ENCODE peak calls at places on chromosomes 12 and 14, in five cellular contexts. One of them, this sample, is unnamed.

GRCh38 chr12:131452444-131452860 is 258.4 kb upstream of the SFSWAP start:
- DNase-seq in ovary: no peak
- DNase-seq in endodermal cell: peak
- DNase-seq in right atrium auricular region: no peak
- DNase-seq in A549: peak
- DNase-seq in this sample: no peak

GRCh38 chr14:34711808-34712712 is 2.3 kb downstream of the CFL2 start:
- DNase-seq in ovary: no peak
- DNase-seq in endodermal cell: no peak
- DNase-seq in right atrium auricular region: no peak
- DNase-seq in A549: no peak
- DNase-seq in this sample: no peak

GRCh38 chr12:101793401-101793800 is 37.4 kb downstream of the GNPTAB start:
- DNase-seq in ovary: no peak
- DNase-seq in endodermal cell: no peak
- DNase-seq in right atrium auricular region: no peak
- DNase-seq in A549: no peak
- DNase-seq in this sample: no peak

GRCh38 chr14:64812412-64812811 is 67.3 kb downstream of the SPTB start:
- DNase-seq in ovary: no peak
- DNase-seq in endodermal cell: peak
- DNase-seq in right atrium auricular region: no peak
- DNase-seq in A549: no peak
- DNase-seq in this sample: no peak

GRCh38 chr12:122021822-122022392 is at the start of gene BCL7A:
- DNase-seq in ovary: peak
- DNase-seq in endodermal cell: peak
- DNase-seq in right atrium auricular region: peak
- DNase-seq in A549: peak
- DNase-seq in this sample: no peak

GRCh38 chr14:92988786-92989755 is 66.1 kb downstream of the CHGA start:
- DNase-seq in ovary: no peak
- DNase-seq in endodermal cell: no peak
- DNase-seq in right atrium auricular region: no peak
- DNase-seq in A549: no peak
- DNase-seq in this sample: no peak

GRCh38 chr12:55681142-55682077 is 26.3 kb downstream of the ITGA7 start:
- DNase-seq in ovary: no peak
- DNase-seq in endodermal cell: peak
- DNase-seq in right atrium auricular region: peak
- DNase-seq in A549: peak
- DNase-seq in this sample: peak

GRCh38 chr12:28100717-28101116 is 89.5 kb upstream of the CCDC91 start:
- DNase-seq in ovary: no peak
- DNase-seq in endodermal cell: no peak
- DNase-seq in right atrium auricular region: no peak
- DNase-seq in A549: no peak
- DNase-seq in this sample: no peak

GRCh38 chr12:132142679-132143327 is 1.3 kb downstream of the DDX51 start:
- DNase-seq in ovary: no peak
- DNase-seq in endodermal cell: peak
- DNase-seq in right atrium auricular region: no peak
- DNase-seq in A549: no peak
- DNase-seq in this sample: no peak

GRCh38 chr12:28415755-28416154 is 225.5 kb downstream of the CCDC91 start:
- DNase-seq in ovary: no peak
- DNase-seq in endodermal cell: no peak
- DNase-seq in right atrium auricular region: no peak
- DNase-seq in A549: peak
- DNase-seq in this sample: no peak

GRCh38 chr14:36313898-36314297 is 6.5 kb downstream of the MBIP start:
- DNase-seq in ovary: no peak
- DNase-seq in endodermal cell: no peak
- DNase-seq in right atrium auricular region: no peak
- DNase-seq in A549: peak
- DNase-seq in this sample: no peak

GRCh38 chr12:53752651-53753050 is 872 bp upstream of the CISTR start:
- DNase-seq in ovary: no peak
- DNase-seq in endodermal cell: no peak
- DNase-seq in right atrium auricular region: no peak
- DNase-seq in A549: no peak
- DNase-seq in this sample: no peak

GRCh38 chr14:105974902-105975301 is 448.5 kb downstream of the TMEM121 start:
- DNase-seq in ovary: no peak
- DNase-seq in endodermal cell: no peak
- DNase-seq in right atrium auricular region: no peak
- DNase-seq in A549: peak
- DNase-seq in this sample: no peak

GRCh38 chr14:85534914-85535313 is 5.0 kb downstream of the FLRT2 start:
- DNase-seq in ovary: no peak
- DNase-seq in endodermal cell: peak
- DNase-seq in right atrium auricular region: no peak
- DNase-seq in A549: no peak
- DNase-seq in this sample: no peak

GRCh38 chr14:81269100-81269978 is 48.6 kb upstream of the GTF2A1 start:
- DNase-seq in ovary: no peak
- DNase-seq in endodermal cell: peak
- DNase-seq in right atrium auricular region: no peak
- DNase-seq in A549: peak
- DNase-seq in this sample: no peak

GRCh38 chr14:64337901-64338615 is 43.9 kb upstream of the ESR2 start:
- DNase-seq in ovary: peak
- DNase-seq in endodermal cell: peak
- DNase-seq in right atrium auricular region: peak
- DNase-seq in A549: peak
- DNase-seq in this sample: no peak

GRCh38 chr12:26632746-26633145 is 200.2 kb downstream of the ITPR2 start:
- DNase-seq in ovary: no peak
- DNase-seq in endodermal cell: no peak
- DNase-seq in right atrium auricular region: no peak
- DNase-seq in A549: no peak
- DNase-seq in this sample: no peak

GRCh38 chr14:32083315-32083624 is 6.2 kb downstream of the ARHGAP5 start:
- DNase-seq in ovary: no peak
- DNase-seq in endodermal cell: no peak
- DNase-seq in right atrium auricular region: no peak
- DNase-seq in A549: no peak
- DNase-seq in this sample: no peak
- H3K4me3 ChIP-seq in ovary: no peak
- H3K4me3 ChIP-seq in endodermal cell: peak
- H3K4me3 ChIP-seq in right atrium auricular region: no peak
- H3K4me3 ChIP-seq in A549: no peak
- H3K4me3 ChIP-seq in this sample: no peak

DNA sequence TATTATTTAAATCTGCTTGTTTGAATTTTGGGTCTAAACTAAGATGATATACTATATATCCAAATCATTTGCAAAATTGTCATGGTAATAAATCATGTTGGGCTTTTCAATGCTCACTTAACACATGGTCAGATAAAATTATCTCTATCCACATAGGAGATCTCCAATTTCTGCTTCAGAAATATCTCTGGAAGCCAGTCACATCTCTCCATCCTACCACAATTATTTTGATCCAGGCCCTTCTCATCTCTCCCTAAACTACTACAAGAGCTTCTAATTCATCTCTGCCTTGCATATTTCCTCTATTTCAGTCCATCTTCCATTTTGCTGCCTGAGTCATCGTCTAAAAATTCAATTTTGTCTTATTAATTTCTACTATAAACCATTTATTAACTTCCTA is 3.8 kb downstream of the DCN start:
- DNase-seq in ovary: no peak
- DNase-seq in endodermal cell: no peak
- DNase-seq in right atrium auricular region: no peak
- DNase-seq in A549: no peak
- DNase-seq in this sample: no peak
- H3K4me3 ChIP-seq in ovary: peak
- H3K4me3 ChIP-seq in endodermal cell: no peak
- H3K4me3 ChIP-seq in right atrium auricular region: peak
- H3K4me3 ChIP-seq in A549: no peak
- H3K4me3 ChIP-seq in this sample: peak

DNA sequence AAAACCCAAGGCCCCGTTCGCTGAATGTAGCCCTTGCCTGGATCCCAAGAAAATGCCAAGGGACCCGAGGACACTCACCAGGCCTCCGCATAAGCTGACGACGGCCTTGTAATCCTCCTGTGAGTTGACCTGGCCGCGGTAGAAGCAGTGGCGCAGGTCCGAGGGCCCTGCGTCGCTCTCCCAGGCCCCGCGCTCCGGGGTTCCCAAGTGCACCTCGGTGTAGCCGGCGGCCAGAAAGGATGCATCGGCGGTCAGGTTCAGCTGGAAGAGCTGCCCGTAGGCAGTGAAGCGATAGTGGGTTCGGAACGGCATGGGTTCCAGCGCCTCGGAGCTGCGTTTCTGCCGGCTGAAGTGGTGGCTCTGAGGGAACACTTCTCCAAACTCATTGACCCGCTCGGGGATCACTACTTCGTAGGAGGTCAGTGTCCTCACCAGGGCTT is 1.2 kb downstream of the ADAMTS20 start:
- DNase-seq in ovary: no peak
- DNase-seq in endodermal cell: peak
- DNase-seq in right atrium auricular region: no peak
- DNase-seq in A549: no peak
- DNase-seq in this sample: no peak
- H3K4me3 ChIP-seq in ovary: no peak
- H3K4me3 ChIP-seq in endodermal cell: peak
- H3K4me3 ChIP-seq in right atrium auricular region: no peak
- H3K4me3 ChIP-seq in A549: no peak
- H3K4me3 ChIP-seq in this sample: no peak

DNA sequence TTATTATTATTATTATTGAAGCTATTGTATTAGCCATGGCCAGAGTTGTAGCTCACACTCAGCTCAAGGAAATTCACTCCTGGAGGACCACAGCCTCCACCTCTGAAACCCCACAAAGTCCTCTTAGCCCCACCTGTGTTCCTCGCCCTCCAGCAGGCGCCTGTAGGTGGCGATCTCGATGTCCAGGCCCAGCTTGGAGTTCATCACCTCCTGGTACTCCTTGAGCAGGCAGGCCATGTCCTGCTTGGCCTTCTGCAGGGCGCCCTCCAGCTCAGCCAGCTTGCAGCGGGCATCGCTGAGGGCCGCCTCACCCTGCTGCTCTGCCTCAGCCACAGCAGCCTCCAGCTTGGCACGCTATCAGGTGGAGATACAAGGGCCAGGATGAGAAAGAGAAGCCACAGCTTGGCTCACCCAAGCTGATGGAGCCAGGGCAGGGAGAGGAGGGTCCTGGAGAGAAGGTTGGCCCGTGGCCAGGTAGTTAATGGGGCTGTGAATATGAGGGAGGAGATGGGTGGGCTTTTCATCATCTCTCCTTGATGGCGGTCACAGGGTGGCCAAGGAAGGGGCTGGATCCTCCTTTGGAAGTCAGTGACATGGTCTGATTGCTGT is 5.1 kb downstream of the KRT85 start:
- DNase-seq in ovary: no peak
- DNase-seq in endodermal cell: peak
- DNase-seq in right atrium auricular region: no peak
- DNase-seq in A549: peak
- DNase-seq in this sample: no peak
- H3K4me3 ChIP-seq in ovary: no peak
- H3K4me3 ChIP-seq in endodermal cell: no peak
- H3K4me3 ChIP-seq in right atrium auricular region: no peak
- H3K4me3 ChIP-seq in A549: no peak
- H3K4me3 ChIP-seq in this sample: no peak

DNA sequence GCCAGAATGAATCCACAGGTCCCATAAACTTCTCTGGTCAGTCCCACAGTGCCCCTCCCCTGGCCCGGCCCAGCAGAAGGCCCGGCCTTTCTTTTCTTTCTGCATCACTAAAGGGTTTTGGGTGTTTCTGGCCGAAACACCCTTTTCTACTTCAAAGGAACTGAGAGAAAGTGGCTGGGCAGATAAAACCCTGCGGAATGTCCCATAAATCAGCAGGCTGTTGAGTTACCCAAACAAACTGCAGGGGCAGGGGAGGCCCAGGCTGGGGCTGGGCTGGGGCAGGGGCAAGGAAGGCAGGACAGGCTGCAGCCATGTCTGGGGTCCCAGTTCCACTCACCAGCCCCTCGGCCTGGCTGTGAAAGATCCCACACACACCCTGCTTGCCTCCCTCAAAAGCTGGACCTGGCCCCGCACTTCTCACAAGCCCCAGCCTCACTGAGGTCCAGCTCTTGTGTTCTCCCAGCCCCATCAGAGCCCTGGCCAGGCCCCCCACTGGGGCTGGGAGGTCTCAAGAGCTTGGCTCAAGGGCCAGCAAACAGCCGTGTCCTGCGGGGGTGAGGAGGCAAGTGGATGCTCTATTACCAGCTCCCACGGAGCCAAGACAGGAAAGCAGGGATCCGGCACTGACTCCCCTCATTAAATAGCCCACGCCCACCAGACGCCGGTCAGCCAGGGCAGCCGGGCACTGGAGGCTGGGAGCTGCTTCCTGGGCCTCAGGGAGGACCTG is 41.9 kb downstream of the CCNK start:
- DNase-seq in ovary: no peak
- DNase-seq in endodermal cell: peak
- DNase-seq in right atrium auricular region: no peak
- DNase-seq in A549: no peak
- DNase-seq in this sample: no peak
- H3K4me3 ChIP-seq in ovary: no peak
- H3K4me3 ChIP-seq in endodermal cell: no peak
- H3K4me3 ChIP-seq in right atrium auricular region: no peak
- H3K4me3 ChIP-seq in A549: peak
- H3K4me3 ChIP-seq in this sample: no peak

DNA sequence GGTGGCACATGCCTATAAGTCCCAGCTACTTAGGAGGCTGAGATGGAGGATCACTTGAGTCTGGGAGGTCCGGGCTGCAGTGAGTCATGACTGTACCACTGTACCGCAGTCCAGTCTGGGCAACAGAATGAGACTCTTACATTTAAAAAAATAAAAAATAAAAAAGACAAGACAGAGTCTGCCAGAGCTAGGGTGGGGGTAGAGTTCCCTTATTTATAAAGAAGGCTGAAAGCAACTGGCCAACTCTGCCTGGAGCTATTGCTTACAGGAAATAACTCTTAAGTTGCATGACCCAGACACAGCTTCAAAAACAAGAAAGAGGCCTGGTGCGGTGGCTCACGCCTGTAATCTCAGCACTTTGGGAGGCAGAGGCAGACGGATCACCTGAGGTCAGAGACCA is 31.5 kb downstream of the NUMB start:
- DNase-seq in ovary: no peak
- DNase-seq in endodermal cell: no peak
- DNase-seq in right atrium auricular region: no peak
- DNase-seq in A549: no peak
- DNase-seq in this sample: no peak
- H3K4me3 ChIP-seq in ovary: no peak
- H3K4me3 ChIP-seq in endodermal cell: no peak
- H3K4me3 ChIP-seq in right atrium auricular region: no peak
- H3K4me3 ChIP-seq in A549: no peak
- H3K4me3 ChIP-seq in this sample: no peak

DNA sequence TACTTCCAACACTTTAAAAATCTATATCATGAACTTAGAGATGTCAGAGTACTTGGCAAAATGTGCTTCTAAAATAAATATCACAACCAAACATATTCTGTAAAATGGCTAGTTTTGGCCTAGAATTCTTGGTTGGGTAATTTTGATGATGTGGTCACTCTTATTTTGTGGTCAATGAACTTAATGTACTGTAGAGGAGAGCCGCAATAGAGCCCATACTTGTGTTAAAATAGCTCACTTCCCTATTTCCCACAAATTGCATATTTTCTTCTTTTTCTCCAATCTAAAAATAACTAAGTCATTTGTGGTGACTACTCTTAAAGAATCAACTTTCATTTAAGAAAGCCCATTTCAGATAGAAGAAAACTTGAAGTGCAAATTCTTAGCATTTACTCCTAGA is 619.4 kb downstream of the CCER1 start:
- DNase-seq in ovary: no peak
- DNase-seq in endodermal cell: no peak
- DNase-seq in right atrium auricular region: no peak
- DNase-seq in A549: no peak
- DNase-seq in this sample: no peak
- H3K4me3 ChIP-seq in ovary: no peak
- H3K4me3 ChIP-seq in endodermal cell: no peak
- H3K4me3 ChIP-seq in right atrium auricular region: no peak
- H3K4me3 ChIP-seq in A549: no peak
- H3K4me3 ChIP-seq in this sample: no peak

This sample was measured in coronary artery.